ENCODE peak calls at places on chromosomes 1 and 21, in seven cellular contexts. K is Panc1, U is fibroblast of lung, Q is pancreas, B is SK-N-SH, M is thoracic aorta, R is hepatocyte. L is an unnamed sample.

GRCh38 chr1:242886137-242886536 is 361.6 kb upstream of the PLD5 start:
- DNase-seq in Q (no peak), K (no peak), U (no peak), M (no peak), R (peak; percentile 18), B (no peak), L (no peak)

GRCh38 chr1:109498161-109498801 is 4.4 kb downstream of the CYB561D1 start:
- DNase-seq in U (peak; percentile 27), B (peak; percentile 87), Q (no peak), M (no peak), K (no peak), R (peak; percentile 45), L (no peak)

GRCh38 chr1:107590087-107590486 is 374.9 kb downstream of the VAV3 start:
- DNase-seq in K (no peak), B (no peak), R (no peak), M (no peak), Q (no peak), U (no peak), L (no peak)

GRCh38 chr1:22806584-22806983 is 95.9 kb downstream of the EPHB2 start:
- DNase-seq in U (no peak), B (no peak), Q (no peak), M (no peak), K (no peak), R (no peak), L (no peak)

GRCh38 chr1:1768249-1768992 is 9.8 kb downstream of the NADK start:
- DNase-seq in Q (no peak), M (no peak), B (no peak), K (no peak), U (no peak), R (no peak), L (no peak)

GRCh38 chr1:55380313-55380970 is 165.3 kb upstream of the USP24 start:
- DNase-seq in B (no peak), M (no peak), Q (no peak), U (no peak), K (no peak), R (no peak), L (peak; percentile 79)

GRCh38 chr1:31762726-31763670 is 1.1 kb downstream of the ADGRB2 start:
- DNase-seq in M (no peak), B (peak; percentile 97), R (peak; percentile 90), Q (peak; percentile 82), U (peak; percentile 37), K (no peak), L (peak; percentile 70)

GRCh38 chr1:209899948-209900347 is 38.1 kb upstream of the SYT14 start:
- DNase-seq in R (no peak), Q (no peak), M (no peak), B (peak; percentile 39), U (peak; percentile 11), K (no peak), L (no peak)

GRCh38 chr1:3074800-3075199 is 5.8 kb downstream of the PRDM16 start:
- DNase-seq in B (no peak), M (no peak), K (no peak), Q (peak; percentile 56), R (no peak), U (peak; percentile 32), L (no peak)

GRCh38 chr1:157237522-157237921 is 99.3 kb upstream of the ETV3 start:
- DNase-seq in B (no peak), U (no peak), M (no peak), R (no peak), Q (no peak), K (no peak), L (no peak)

GRCh38 chr1:65224681-65225091 is 76.7 kb downstream of the AK4 start:
- DNase-seq in M (no peak), Q (no peak), B (no peak), R (no peak), K (no peak), U (no peak), L (no peak)

GRCh38 chr1:160399544-160400283 is 650 bp upstream of the VANGL2 start:
- DNase-seq in Q (no peak), R (no peak), B (no peak), U (no peak), M (no peak), K (no peak), L (no peak)

GRCh38 chr1:13749543-13750307 is 49.7 kb downstream of the PRDM2 start:
- DNase-seq in K (no peak), Q (peak; percentile 67), B (no peak), U (peak; percentile 55), M (peak; percentile 33), R (peak; percentile 82), L (peak; percentile 79)

GRCh38 chr1:47804127-47804526 is 193.1 kb downstream of the TRABD2B start:
- DNase-seq in K (no peak), U (no peak), M (no peak), Q (no peak), B (peak; percentile 67), R (no peak), L (no peak)

GRCh38 chr1:208866351-208866750 is 622.2 kb upstream of the PLXNA2 start:
- DNase-seq in Q (no peak), M (no peak), R (no peak), U (no peak), B (no peak), K (no peak), L (no peak)

GRCh38 chr1:8091691-8092090 is 65.6 kb upstream of the ERRFI1 start:
- DNase-seq in B (no peak), R (no peak), U (peak; percentile 69), Q (no peak), M (no peak), K (no peak), L (no peak)

GRCh38 chr1:243388276-243388675 is 132.4 kb downstream of the SDCCAG8 start:
- DNase-seq in M (no peak), K (no peak), U (no peak), Q (no peak), R (no peak), B (no peak), L (no peak)

GRCh38 chr1:181324797-181325616 is 158.3 kb upstream of the CACNA1E start:
- DNase-seq in R (peak; percentile 50), Q (no peak), B (no peak), U (no peak), K (no peak), M (no peak), L (no peak)

GRCh38 chr1:39268112-39268581 is 63.7 kb downstream of the MACF1 start:
- DNase-seq in K (no peak), M (peak; percentile 8), R (peak; percentile 49), U (peak; percentile 91), B (no peak), Q (no peak), L (no peak)

DNA sequence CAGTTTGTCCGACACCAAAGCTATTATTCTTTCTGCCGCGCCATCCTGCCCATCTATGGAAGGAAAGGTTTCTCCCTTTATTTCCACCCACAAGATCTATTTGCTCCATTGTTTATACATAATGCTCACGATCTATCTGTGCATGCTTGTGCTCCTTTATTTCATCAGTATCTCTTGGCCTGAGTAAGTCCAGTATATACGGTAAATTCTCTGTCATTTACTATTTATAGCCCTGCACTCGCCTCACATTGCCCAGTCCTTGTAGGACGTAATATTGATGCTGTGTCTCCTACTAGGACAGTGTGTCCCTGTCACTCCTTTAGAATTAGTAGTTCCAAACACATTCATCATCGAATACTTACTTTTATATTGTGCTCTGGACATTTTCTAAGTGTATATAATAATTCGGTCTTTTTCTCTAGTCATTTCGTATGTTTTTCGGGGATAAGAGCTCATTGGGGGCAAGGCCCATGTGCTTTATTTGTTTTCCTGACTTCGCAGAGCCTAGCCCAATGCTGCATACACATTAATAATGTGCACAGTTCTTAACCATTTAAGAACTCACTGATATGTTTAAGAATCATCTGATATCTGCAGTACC is 3.1 kb upstream of the NID1 start:
- DNase-seq in B (no peak), M (no peak), K (no peak), Q (no peak), U (peak; percentile 29), R (no peak), L (no peak)
- H3K4me3 ChIP-seq in B (no peak overlapping the region), M (peak overlapping the region; percentile 3), K (no peak overlapping the region), Q (no peak overlapping the region), U (peak overlapping the region; percentile 27), R (no peak overlapping the region), L (no peak overlapping the region)

DNA sequence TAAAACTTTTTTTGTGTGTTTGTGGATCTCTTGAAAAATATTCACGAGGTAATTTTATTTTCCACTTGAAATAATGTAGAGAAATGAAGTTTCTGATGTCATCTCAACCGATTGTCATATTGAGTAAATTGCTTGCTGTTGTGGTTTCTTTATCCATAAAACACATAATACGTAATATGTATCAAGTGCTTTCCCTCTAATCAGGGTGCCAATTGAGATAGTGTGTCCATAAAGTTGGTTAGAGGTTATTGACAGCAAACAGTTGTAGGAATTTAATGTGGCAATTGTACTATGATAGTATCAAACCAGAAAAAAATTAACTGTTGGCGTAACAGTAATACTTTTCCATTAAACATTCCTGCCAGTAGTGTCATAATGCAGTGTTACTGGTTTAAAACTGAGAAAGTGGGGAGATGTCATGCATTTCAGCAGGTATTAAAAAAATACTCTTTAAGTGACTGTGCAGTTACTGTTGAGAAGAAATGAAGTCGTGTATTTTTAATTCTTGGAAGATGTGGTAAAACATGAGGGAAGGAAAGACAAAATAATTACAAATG is 38.3 kb downstream of the USP25 start:
- DNase-seq in R (no peak), K (no peak), U (peak; percentile 20), B (no peak), M (no peak), Q (no peak), L (no peak)
- H3K4me3 ChIP-seq in R (no peak overlapping the region), K (no peak overlapping the region), U (no peak overlapping the region), B (no peak overlapping the region), M (no peak overlapping the region), Q (no peak overlapping the region), L (no peak overlapping the region)

DNA sequence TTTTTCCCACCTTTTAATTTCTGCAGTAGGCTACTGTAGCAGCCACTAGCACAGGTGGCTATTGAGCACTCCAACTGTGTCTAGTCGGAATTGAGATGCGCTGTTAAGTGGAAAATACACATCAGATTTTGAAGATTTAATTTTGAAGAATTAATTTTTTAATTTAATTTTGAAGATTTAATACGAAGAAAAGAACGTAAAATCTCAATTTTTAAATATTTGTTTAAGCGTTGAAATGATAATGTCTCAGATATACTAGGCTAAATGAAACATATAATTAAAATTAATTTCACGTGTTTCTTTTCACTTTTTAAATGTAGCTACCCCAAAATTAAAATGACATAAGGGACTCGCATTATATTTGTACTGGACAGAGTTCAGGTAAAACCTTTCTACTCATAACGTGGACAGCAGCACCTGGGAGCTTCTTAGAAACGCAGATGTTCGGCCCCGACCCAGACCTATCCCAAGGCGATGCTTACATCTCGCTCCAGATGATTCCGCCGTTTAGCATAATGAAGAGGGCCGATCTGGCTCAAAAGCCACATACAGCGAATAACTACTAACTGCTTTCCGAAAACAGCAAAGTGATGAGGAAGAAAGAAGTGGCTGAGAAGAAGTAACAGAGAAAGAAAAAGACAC is 723 bp downstream of the CRYZL1 start:
- DNase-seq in U (peak; percentile 36), K (no peak), M (no peak), B (peak; percentile 33), Q (no peak), R (peak; percentile 49), L (no peak)
- H3K4me3 ChIP-seq in U (peak overlapping the region; percentile 92), K (peak overlapping the region; percentile 75), M (peak overlapping the region; percentile 75), B (peak overlapping the region; percentile 73), Q (peak overlapping the region; percentile 90), R (peak overlapping the region; percentile 28), L (peak overlapping the region; percentile 87)

DNA sequence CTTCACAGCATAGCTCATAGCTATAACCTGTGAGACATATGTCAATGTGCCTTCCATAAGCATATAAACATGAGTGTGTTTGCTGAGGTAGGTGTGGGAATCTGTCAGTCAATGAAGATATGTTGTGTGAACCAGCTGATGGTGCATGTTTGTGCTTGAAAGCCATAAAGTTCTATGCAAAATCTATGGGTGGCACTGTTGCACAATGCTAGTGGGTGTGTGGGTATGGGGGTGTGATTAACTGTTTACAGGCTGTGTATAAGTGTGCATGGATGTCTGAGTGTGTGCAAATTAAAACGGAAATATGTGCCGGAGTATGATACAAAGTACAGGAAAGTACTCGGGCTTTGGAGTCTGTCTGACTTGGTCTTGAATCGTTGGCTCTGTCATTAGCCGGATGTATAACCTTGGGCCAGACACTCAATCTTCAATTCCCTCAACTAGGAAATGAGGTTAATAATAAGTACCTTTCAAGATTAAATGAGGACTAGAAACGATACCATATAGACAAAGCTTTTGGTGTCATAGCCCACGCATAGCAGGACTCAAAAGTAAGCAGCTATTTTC is 926 bp upstream of the ATP2B4 start:
- DNase-seq in R (peak; percentile 68), M (no peak), Q (no peak), U (peak; percentile 39), K (peak; percentile 36), B (peak; percentile 66), L (no peak)
- H3K4me3 ChIP-seq in R (no peak overlapping the region), M (peak overlapping the region; percentile 85), Q (no peak overlapping the region), U (no peak overlapping the region), K (peak overlapping the region; percentile 70), B (no peak overlapping the region), L (no peak overlapping the region)

L was measured in psoas muscle.